ENCODE peak calls at places on chromosomes 5 and 9, in seven cellular contexts. One of them, this sample, is unnamed.

GRCh38 chr9:18707489-18708210 is 233.7 kb downstream of the ADAMTSL1 start:
- DNase-seq in stimulated activated naive CD8-positive, alpha-beta T cell treated with anti-CD3 and anti-CD28 coated beads, Interleukin-15, amount 100 ng/mL, for 72 hours: no peak
- DNase-seq in stimulated activated CD8-positive, alpha-beta memory T cell treated with anti-CD3 and anti-CD28 coated beads, Interleukin-15, amount 100 ng/mL, for 48 hours: no peak
- DNase-seq in CD8-positive, alpha-beta memory T cell: no peak
- DNase-seq in HCT116: no peak
- DNase-seq in skeletal muscle cell: no peak
- DNase-seq in HTR-8/SVneo: no peak
- DNase-seq in this sample: no peak

GRCh38 chr9:19232830-19233194 is 2.3 kb downstream of the DENND4C start:
- DNase-seq in stimulated activated naive CD8-positive, alpha-beta T cell treated with anti-CD3 and anti-CD28 coated beads, Interleukin-15, amount 100 ng/mL, for 72 hours: no peak
- DNase-seq in stimulated activated CD8-positive, alpha-beta memory T cell treated with anti-CD3 and anti-CD28 coated beads, Interleukin-15, amount 100 ng/mL, for 48 hours: no peak
- DNase-seq in CD8-positive, alpha-beta memory T cell: peak; percentile 4
- DNase-seq in HCT116: no peak
- DNase-seq in skeletal muscle cell: no peak
- DNase-seq in HTR-8/SVneo: no peak
- DNase-seq in this sample: no peak

GRCh38 chr9:116060631-116061030 is 93.0 kb upstream of the PAPPA start:
- DNase-seq in stimulated activated naive CD8-positive, alpha-beta T cell treated with anti-CD3 and anti-CD28 coated beads, Interleukin-15, amount 100 ng/mL, for 72 hours: no peak
- DNase-seq in stimulated activated CD8-positive, alpha-beta memory T cell treated with anti-CD3 and anti-CD28 coated beads, Interleukin-15, amount 100 ng/mL, for 48 hours: no peak
- DNase-seq in CD8-positive, alpha-beta memory T cell: no peak
- DNase-seq in HCT116: no peak
- DNase-seq in skeletal muscle cell: no peak
- DNase-seq in HTR-8/SVneo: no peak
- DNase-seq in this sample: no peak

GRCh38 chr5:149265559-149265958 is 6.1 kb upstream of the AFAP1L1 start:
- DNase-seq in stimulated activated naive CD8-positive, alpha-beta T cell treated with anti-CD3 and anti-CD28 coated beads, Interleukin-15, amount 100 ng/mL, for 72 hours: no peak
- DNase-seq in stimulated activated CD8-positive, alpha-beta memory T cell treated with anti-CD3 and anti-CD28 coated beads, Interleukin-15, amount 100 ng/mL, for 48 hours: no peak
- DNase-seq in CD8-positive, alpha-beta memory T cell: no peak
- DNase-seq in HCT116: no peak
- DNase-seq in skeletal muscle cell: no peak
- DNase-seq in HTR-8/SVneo: peak; percentile 25
- DNase-seq in this sample: no peak

GRCh38 chr9:128532581-128532980 is 19.8 kb upstream of the SPTAN1 start:
- DNase-seq in stimulated activated naive CD8-positive, alpha-beta T cell treated with anti-CD3 and anti-CD28 coated beads, Interleukin-15, amount 100 ng/mL, for 72 hours: no peak
- DNase-seq in stimulated activated CD8-positive, alpha-beta memory T cell treated with anti-CD3 and anti-CD28 coated beads, Interleukin-15, amount 100 ng/mL, for 48 hours: no peak
- DNase-seq in CD8-positive, alpha-beta memory T cell: no peak
- DNase-seq in HCT116: no peak
- DNase-seq in skeletal muscle cell: no peak
- DNase-seq in HTR-8/SVneo: no peak
- DNase-seq in this sample: no peak

GRCh38 chr9:8261737-8262136 is 462.2 kb upstream of the DMAC1 start:
- DNase-seq in stimulated activated naive CD8-positive, alpha-beta T cell treated with anti-CD3 and anti-CD28 coated beads, Interleukin-15, amount 100 ng/mL, for 72 hours: no peak
- DNase-seq in stimulated activated CD8-positive, alpha-beta memory T cell treated with anti-CD3 and anti-CD28 coated beads, Interleukin-15, amount 100 ng/mL, for 48 hours: no peak
- DNase-seq in CD8-positive, alpha-beta memory T cell: no peak
- DNase-seq in HCT116: no peak
- DNase-seq in skeletal muscle cell: no peak
- DNase-seq in HTR-8/SVneo: no peak
- DNase-seq in this sample: no peak

GRCh38 chr5:10227396-10227795 is 22.3 kb downstream of the ATPSCKMT start:
- DNase-seq in stimulated activated naive CD8-positive, alpha-beta T cell treated with anti-CD3 and anti-CD28 coated beads, Interleukin-15, amount 100 ng/mL, for 72 hours: no peak
- DNase-seq in stimulated activated CD8-positive, alpha-beta memory T cell treated with anti-CD3 and anti-CD28 coated beads, Interleukin-15, amount 100 ng/mL, for 48 hours: no peak
- DNase-seq in CD8-positive, alpha-beta memory T cell: no peak
- DNase-seq in HCT116: no peak
- DNase-seq in skeletal muscle cell: peak; percentile 64
- DNase-seq in HTR-8/SVneo: no peak
- DNase-seq in this sample: no peak

GRCh38 chr5:79705632-79706031 is 16.0 kb downstream of the CMYA5 start:
- DNase-seq in stimulated activated naive CD8-positive, alpha-beta T cell treated with anti-CD3 and anti-CD28 coated beads, Interleukin-15, amount 100 ng/mL, for 72 hours: no peak
- DNase-seq in stimulated activated CD8-positive, alpha-beta memory T cell treated with anti-CD3 and anti-CD28 coated beads, Interleukin-15, amount 100 ng/mL, for 48 hours: no peak
- DNase-seq in CD8-positive, alpha-beta memory T cell: no peak
- DNase-seq in HCT116: no peak
- DNase-seq in skeletal muscle cell: no peak
- DNase-seq in HTR-8/SVneo: no peak
- DNase-seq in this sample: no peak

GRCh38 chr9:36152741-36153438 is 16.3 kb upstream of the CCIN start:
- DNase-seq in stimulated activated naive CD8-positive, alpha-beta T cell treated with anti-CD3 and anti-CD28 coated beads, Interleukin-15, amount 100 ng/mL, for 72 hours: no peak
- DNase-seq in stimulated activated CD8-positive, alpha-beta memory T cell treated with anti-CD3 and anti-CD28 coated beads, Interleukin-15, amount 100 ng/mL, for 48 hours: no peak
- DNase-seq in CD8-positive, alpha-beta memory T cell: no peak
- DNase-seq in HCT116: no peak
- DNase-seq in skeletal muscle cell: no peak
- DNase-seq in HTR-8/SVneo: no peak
- DNase-seq in this sample: no peak

GRCh38 chr9:3526166-3526902 is 533 bp upstream of the RFX3 start:
- DNase-seq in stimulated activated naive CD8-positive, alpha-beta T cell treated with anti-CD3 and anti-CD28 coated beads, Interleukin-15, amount 100 ng/mL, for 72 hours: peak; percentile 91
- DNase-seq in stimulated activated CD8-positive, alpha-beta memory T cell treated with anti-CD3 and anti-CD28 coated beads, Interleukin-15, amount 100 ng/mL, for 48 hours: peak; percentile 83
- DNase-seq in CD8-positive, alpha-beta memory T cell: peak; percentile 93
- DNase-seq in HCT116: peak; percentile 59
- DNase-seq in skeletal muscle cell: peak; percentile 64
- DNase-seq in HTR-8/SVneo: peak; percentile 67
- DNase-seq in this sample: peak; percentile 45

GRCh38 chr5:84304591-84304990 is 80.1 kb downstream of the EDIL3 start:
- DNase-seq in stimulated activated naive CD8-positive, alpha-beta T cell treated with anti-CD3 and anti-CD28 coated beads, Interleukin-15, amount 100 ng/mL, for 72 hours: no peak
- DNase-seq in stimulated activated CD8-positive, alpha-beta memory T cell treated with anti-CD3 and anti-CD28 coated beads, Interleukin-15, amount 100 ng/mL, for 48 hours: no peak
- DNase-seq in CD8-positive, alpha-beta memory T cell: no peak
- DNase-seq in HCT116: no peak
- DNase-seq in skeletal muscle cell: no peak
- DNase-seq in HTR-8/SVneo: no peak
- DNase-seq in this sample: no peak

GRCh38 chr9:125750656-125751035 is 3.5 kb downstream of the PBX3 start:
- DNase-seq in stimulated activated naive CD8-positive, alpha-beta T cell treated with anti-CD3 and anti-CD28 coated beads, Interleukin-15, amount 100 ng/mL, for 72 hours: no peak
- DNase-seq in stimulated activated CD8-positive, alpha-beta memory T cell treated with anti-CD3 and anti-CD28 coated beads, Interleukin-15, amount 100 ng/mL, for 48 hours: no peak
- DNase-seq in CD8-positive, alpha-beta memory T cell: no peak
- DNase-seq in HCT116: no peak
- DNase-seq in skeletal muscle cell: no peak
- DNase-seq in HTR-8/SVneo: no peak
- DNase-seq in this sample: no peak

GRCh38 chr5:73317523-73317922 is 131.1 kb downstream of the FOXD1 start:
- DNase-seq in stimulated activated naive CD8-positive, alpha-beta T cell treated with anti-CD3 and anti-CD28 coated beads, Interleukin-15, amount 100 ng/mL, for 72 hours: no peak
- DNase-seq in stimulated activated CD8-positive, alpha-beta memory T cell treated with anti-CD3 and anti-CD28 coated beads, Interleukin-15, amount 100 ng/mL, for 48 hours: no peak
- DNase-seq in CD8-positive, alpha-beta memory T cell: no peak
- DNase-seq in HCT116: no peak
- DNase-seq in skeletal muscle cell: no peak
- DNase-seq in HTR-8/SVneo: no peak
- DNase-seq in this sample: no peak

GRCh38 chr9:128702445-128702948 is at the start of gene PKN3:
- DNase-seq in stimulated activated naive CD8-positive, alpha-beta T cell treated with anti-CD3 and anti-CD28 coated beads, Interleukin-15, amount 100 ng/mL, for 72 hours: peak; percentile 93
- DNase-seq in stimulated activated CD8-positive, alpha-beta memory T cell treated with anti-CD3 and anti-CD28 coated beads, Interleukin-15, amount 100 ng/mL, for 48 hours: peak; percentile 83
- DNase-seq in CD8-positive, alpha-beta memory T cell: peak; percentile 80
- DNase-seq in HCT116: peak; percentile 69
- DNase-seq in skeletal muscle cell: no peak
- DNase-seq in HTR-8/SVneo: peak; percentile 86
- DNase-seq in this sample: no peak

GRCh38 chr5:100838048-100838473 is 65.0 kb downstream of the ST8SIA4 start:
- DNase-seq in stimulated activated naive CD8-positive, alpha-beta T cell treated with anti-CD3 and anti-CD28 coated beads, Interleukin-15, amount 100 ng/mL, for 72 hours: no peak
- DNase-seq in stimulated activated CD8-positive, alpha-beta memory T cell treated with anti-CD3 and anti-CD28 coated beads, Interleukin-15, amount 100 ng/mL, for 48 hours: no peak
- DNase-seq in CD8-positive, alpha-beta memory T cell: no peak
- DNase-seq in HCT116: no peak
- DNase-seq in skeletal muscle cell: no peak
- DNase-seq in HTR-8/SVneo: no peak
- DNase-seq in this sample: no peak

GRCh38 chr9:69946800-69947437 is 96.7 kb upstream of the MAMDC2 start:
- DNase-seq in stimulated activated naive CD8-positive, alpha-beta T cell treated with anti-CD3 and anti-CD28 coated beads, Interleukin-15, amount 100 ng/mL, for 72 hours: no peak
- DNase-seq in stimulated activated CD8-positive, alpha-beta memory T cell treated with anti-CD3 and anti-CD28 coated beads, Interleukin-15, amount 100 ng/mL, for 48 hours: no peak
- DNase-seq in CD8-positive, alpha-beta memory T cell: no peak
- DNase-seq in HCT116: peak; percentile 80
- DNase-seq in skeletal muscle cell: peak; percentile 84
- DNase-seq in HTR-8/SVneo: peak; percentile 48
- DNase-seq in this sample: peak; percentile 66

GRCh38 chr5:157942595-157942994 is 83.7 kb upstream of the CLINT1 start:
- DNase-seq in stimulated activated naive CD8-positive, alpha-beta T cell treated with anti-CD3 and anti-CD28 coated beads, Interleukin-15, amount 100 ng/mL, for 72 hours: no peak
- DNase-seq in stimulated activated CD8-positive, alpha-beta memory T cell treated with anti-CD3 and anti-CD28 coated beads, Interleukin-15, amount 100 ng/mL, for 48 hours: no peak
- DNase-seq in CD8-positive, alpha-beta memory T cell: no peak
- DNase-seq in HCT116: no peak
- DNase-seq in skeletal muscle cell: no peak
- DNase-seq in HTR-8/SVneo: no peak
- DNase-seq in this sample: no peak

GRCh38 chr5:36724429-36725332 is 118.3 kb downstream of the SLC1A3 start:
- DNase-seq in stimulated activated naive CD8-positive, alpha-beta T cell treated with anti-CD3 and anti-CD28 coated beads, Interleukin-15, amount 100 ng/mL, for 72 hours: peak; percentile 37
- DNase-seq in stimulated activated CD8-positive, alpha-beta memory T cell treated with anti-CD3 and anti-CD28 coated beads, Interleukin-15, amount 100 ng/mL, for 48 hours: no peak
- DNase-seq in CD8-positive, alpha-beta memory T cell: peak; percentile 57
- DNase-seq in HCT116: no peak
- DNase-seq in skeletal muscle cell: no peak
- DNase-seq in HTR-8/SVneo: no peak
- DNase-seq in this sample: no peak

GRCh38 chr9:133035669-133036068 is 4.9 kb downstream of the GTF3C5 start:
- DNase-seq in stimulated activated naive CD8-positive, alpha-beta T cell treated with anti-CD3 and anti-CD28 coated beads, Interleukin-15, amount 100 ng/mL, for 72 hours: no peak
- DNase-seq in stimulated activated CD8-positive, alpha-beta memory T cell treated with anti-CD3 and anti-CD28 coated beads, Interleukin-15, amount 100 ng/mL, for 48 hours: no peak
- DNase-seq in CD8-positive, alpha-beta memory T cell: no peak
- DNase-seq in HCT116: no peak
- DNase-seq in skeletal muscle cell: no peak
- DNase-seq in HTR-8/SVneo: no peak
- DNase-seq in this sample: no peak

GRCh38 chr5:178434851-178435250 is 155.3 kb downstream of the COL23A1 start:
- DNase-seq in stimulated activated naive CD8-positive, alpha-beta T cell treated with anti-CD3 and anti-CD28 coated beads, Interleukin-15, amount 100 ng/mL, for 72 hours: no peak
- DNase-seq in stimulated activated CD8-positive, alpha-beta memory T cell treated with anti-CD3 and anti-CD28 coated beads, Interleukin-15, amount 100 ng/mL, for 48 hours: no peak
- DNase-seq in CD8-positive, alpha-beta memory T cell: no peak
- DNase-seq in HCT116: no peak
- DNase-seq in skeletal muscle cell: no peak
- DNase-seq in HTR-8/SVneo: no peak
- DNase-seq in this sample: no peak

GRCh38 chr9:31715250-31715649 is 669.2 kb upstream of the ACO1 start:
- DNase-seq in stimulated activated naive CD8-positive, alpha-beta T cell treated with anti-CD3 and anti-CD28 coated beads, Interleukin-15, amount 100 ng/mL, for 72 hours: no peak
- DNase-seq in stimulated activated CD8-positive, alpha-beta memory T cell treated with anti-CD3 and anti-CD28 coated beads, Interleukin-15, amount 100 ng/mL, for 48 hours: no peak
- DNase-seq in CD8-positive, alpha-beta memory T cell: no peak
- DNase-seq in HCT116: no peak
- DNase-seq in skeletal muscle cell: peak; percentile 18
- DNase-seq in HTR-8/SVneo: no peak
- DNase-seq in this sample: no peak

GRCh38 chr5:107968465-107968864 is 297.7 kb upstream of the EFNA5 start:
- DNase-seq in stimulated activated naive CD8-positive, alpha-beta T cell treated with anti-CD3 and anti-CD28 coated beads, Interleukin-15, amount 100 ng/mL, for 72 hours: no peak
- DNase-seq in stimulated activated CD8-positive, alpha-beta memory T cell treated with anti-CD3 and anti-CD28 coated beads, Interleukin-15, amount 100 ng/mL, for 48 hours: no peak
- DNase-seq in CD8-positive, alpha-beta memory T cell: no peak
- DNase-seq in HCT116: no peak
- DNase-seq in skeletal muscle cell: no peak
- DNase-seq in HTR-8/SVneo: no peak
- DNase-seq in this sample: peak; percentile 8

GRCh38 chr9:37121881-37122280 is 1.5 kb downstream of the ZCCHC7 start:
- DNase-seq in stimulated activated naive CD8-positive, alpha-beta T cell treated with anti-CD3 and anti-CD28 coated beads, Interleukin-15, amount 100 ng/mL, for 72 hours: no peak
- DNase-seq in stimulated activated CD8-positive, alpha-beta memory T cell treated with anti-CD3 and anti-CD28 coated beads, Interleukin-15, amount 100 ng/mL, for 48 hours: no peak
- DNase-seq in CD8-positive, alpha-beta memory T cell: no peak
- DNase-seq in HCT116: no peak
- DNase-seq in skeletal muscle cell: no peak
- DNase-seq in HTR-8/SVneo: no peak
- DNase-seq in this sample: no peak

GRCh38 chr5:133769842-133770241 is 157.5 kb upstream of the FSTL4 start:
- DNase-seq in stimulated activated naive CD8-positive, alpha-beta T cell treated with anti-CD3 and anti-CD28 coated beads, Interleukin-15, amount 100 ng/mL, for 72 hours: no peak
- DNase-seq in stimulated activated CD8-positive, alpha-beta memory T cell treated with anti-CD3 and anti-CD28 coated beads, Interleukin-15, amount 100 ng/mL, for 48 hours: no peak
- DNase-seq in CD8-positive, alpha-beta memory T cell: no peak
- DNase-seq in HCT116: no peak
- DNase-seq in skeletal muscle cell: no peak
- DNase-seq in HTR-8/SVneo: no peak
- DNase-seq in this sample: no peak

GRCh38 chr5:31537856-31538255 is 5.8 kb downstream of the C5orf22 start:
- DNase-seq in stimulated activated naive CD8-positive, alpha-beta T cell treated with anti-CD3 and anti-CD28 coated beads, Interleukin-15, amount 100 ng/mL, for 72 hours: no peak
- DNase-seq in stimulated activated CD8-positive, alpha-beta memory T cell treated with anti-CD3 and anti-CD28 coated beads, Interleukin-15, amount 100 ng/mL, for 48 hours: no peak
- DNase-seq in CD8-positive, alpha-beta memory T cell: no peak
- DNase-seq in HCT116: no peak
- DNase-seq in skeletal muscle cell: no peak
- DNase-seq in HTR-8/SVneo: no peak
- DNase-seq in this sample: no peak

GRCh38 chr9:112489039-112489546 is 2.5 kb downstream of the KIAA1958 start:
- DNase-seq in stimulated activated naive CD8-positive, alpha-beta T cell treated with anti-CD3 and anti-CD28 coated beads, Interleukin-15, amount 100 ng/mL, for 72 hours: no peak
- DNase-seq in stimulated activated CD8-positive, alpha-beta memory T cell treated with anti-CD3 and anti-CD28 coated beads, Interleukin-15, amount 100 ng/mL, for 48 hours: no peak
- DNase-seq in CD8-positive, alpha-beta memory T cell: no peak
- DNase-seq in HCT116: no peak
- DNase-seq in skeletal muscle cell: no peak
- DNase-seq in HTR-8/SVneo: no peak
- DNase-seq in this sample: no peak

GRCh38 chr5:36669015-36669651 is 62.7 kb downstream of the SLC1A3 start:
- DNase-seq in stimulated activated naive CD8-positive, alpha-beta T cell treated with anti-CD3 and anti-CD28 coated beads, Interleukin-15, amount 100 ng/mL, for 72 hours: no peak
- DNase-seq in stimulated activated CD8-positive, alpha-beta memory T cell treated with anti-CD3 and anti-CD28 coated beads, Interleukin-15, amount 100 ng/mL, for 48 hours: no peak
- DNase-seq in CD8-positive, alpha-beta memory T cell: no peak
- DNase-seq in HCT116: no peak
- DNase-seq in skeletal muscle cell: no peak
- DNase-seq in HTR-8/SVneo: no peak
- DNase-seq in this sample: no peak

GRCh38 chr5:55582256-55582655 is 47.5 kb upstream of the PLPP1 start:
- DNase-seq in stimulated activated naive CD8-positive, alpha-beta T cell treated with anti-CD3 and anti-CD28 coated beads, Interleukin-15, amount 100 ng/mL, for 72 hours: no peak
- DNase-seq in stimulated activated CD8-positive, alpha-beta memory T cell treated with anti-CD3 and anti-CD28 coated beads, Interleukin-15, amount 100 ng/mL, for 48 hours: no peak
- DNase-seq in CD8-positive, alpha-beta memory T cell: peak; percentile 18
- DNase-seq in HCT116: no peak
- DNase-seq in skeletal muscle cell: no peak
- DNase-seq in HTR-8/SVneo: no peak
- DNase-seq in this sample: no peak

GRCh38 chr5:23484094-23484493 is 23.3 kb upstream of the PRDM9 start:
- DNase-seq in stimulated activated naive CD8-positive, alpha-beta T cell treated with anti-CD3 and anti-CD28 coated beads, Interleukin-15, amount 100 ng/mL, for 72 hours: no peak
- DNase-seq in stimulated activated CD8-positive, alpha-beta memory T cell treated with anti-CD3 and anti-CD28 coated beads, Interleukin-15, amount 100 ng/mL, for 48 hours: no peak
- DNase-seq in CD8-positive, alpha-beta memory T cell: no peak
- DNase-seq in HCT116: no peak
- DNase-seq in skeletal muscle cell: no peak
- DNase-seq in HTR-8/SVneo: no peak
- DNase-seq in this sample: no peak

GRCh38 chr5:42953061-42953460 is 87.1 kb downstream of the ANXA2R start:
- DNase-seq in stimulated activated naive CD8-positive, alpha-beta T cell treated with anti-CD3 and anti-CD28 coated beads, Interleukin-15, amount 100 ng/mL, for 72 hours: no peak
- DNase-seq in stimulated activated CD8-positive, alpha-beta memory T cell treated with anti-CD3 and anti-CD28 coated beads, Interleukin-15, amount 100 ng/mL, for 48 hours: no peak
- DNase-seq in CD8-positive, alpha-beta memory T cell: no peak
- DNase-seq in HCT116: no peak
- DNase-seq in skeletal muscle cell: no peak
- DNase-seq in HTR-8/SVneo: no peak
- DNase-seq in this sample: no peak

GRCh38 chr5:122629278-122629677 is 145.6 kb upstream of the SNX2 start:
- DNase-seq in stimulated activated naive CD8-positive, alpha-beta T cell treated with anti-CD3 and anti-CD28 coated beads, Interleukin-15, amount 100 ng/mL, for 72 hours: no peak
- DNase-seq in stimulated activated CD8-positive, alpha-beta memory T cell treated with anti-CD3 and anti-CD28 coated beads, Interleukin-15, amount 100 ng/mL, for 48 hours: no peak
- DNase-seq in CD8-positive, alpha-beta memory T cell: no peak
- DNase-seq in HCT116: no peak
- DNase-seq in skeletal muscle cell: no peak
- DNase-seq in HTR-8/SVneo: no peak
- DNase-seq in this sample: no peak

GRCh38 chr5:107389130-107389553 is 281.6 kb downstream of the EFNA5 start:
- DNase-seq in stimulated activated naive CD8-positive, alpha-beta T cell treated with anti-CD3 and anti-CD28 coated beads, Interleukin-15, amount 100 ng/mL, for 72 hours: no peak
- DNase-seq in stimulated activated CD8-positive, alpha-beta memory T cell treated with anti-CD3 and anti-CD28 coated beads, Interleukin-15, amount 100 ng/mL, for 48 hours: no peak
- DNase-seq in CD8-positive, alpha-beta memory T cell: no peak
- DNase-seq in HCT116: no peak
- DNase-seq in skeletal muscle cell: no peak
- DNase-seq in HTR-8/SVneo: peak; percentile 20
- DNase-seq in this sample: peak; percentile 60

GRCh38 chr5:132754947-132755346 is 7.7 kb downstream of the CCNI2 start:
- DNase-seq in stimulated activated naive CD8-positive, alpha-beta T cell treated with anti-CD3 and anti-CD28 coated beads, Interleukin-15, amount 100 ng/mL, for 72 hours: no peak
- DNase-seq in stimulated activated CD8-positive, alpha-beta memory T cell treated with anti-CD3 and anti-CD28 coated beads, Interleukin-15, amount 100 ng/mL, for 48 hours: no peak
- DNase-seq in CD8-positive, alpha-beta memory T cell: no peak
- DNase-seq in HCT116: no peak
- DNase-seq in skeletal muscle cell: no peak
- DNase-seq in HTR-8/SVneo: no peak
- DNase-seq in this sample: no peak

GRCh38 chr5:157166164-157166493 is at the start of gene GARIN3:
- DNase-seq in stimulated activated naive CD8-positive, alpha-beta T cell treated with anti-CD3 and anti-CD28 coated beads, Interleukin-15, amount 100 ng/mL, for 72 hours: no peak
- DNase-seq in stimulated activated CD8-positive, alpha-beta memory T cell treated with anti-CD3 and anti-CD28 coated beads, Interleukin-15, amount 100 ng/mL, for 48 hours: no peak
- DNase-seq in CD8-positive, alpha-beta memory T cell: no peak
- DNase-seq in HCT116: no peak
- DNase-seq in skeletal muscle cell: no peak
- DNase-seq in HTR-8/SVneo: no peak
- DNase-seq in this sample: no peak

GRCh38 chr5:26295541-26295940 is 742.8 kb downstream of the CDH9 start:
- DNase-seq in stimulated activated naive CD8-positive, alpha-beta T cell treated with anti-CD3 and anti-CD28 coated beads, Interleukin-15, amount 100 ng/mL, for 72 hours: no peak
- DNase-seq in stimulated activated CD8-positive, alpha-beta memory T cell treated with anti-CD3 and anti-CD28 coated beads, Interleukin-15, amount 100 ng/mL, for 48 hours: no peak
- DNase-seq in CD8-positive, alpha-beta memory T cell: no peak
- DNase-seq in HCT116: no peak
- DNase-seq in skeletal muscle cell: no peak
- DNase-seq in HTR-8/SVneo: no peak
- DNase-seq in this sample: no peak

GRCh38 chr9:127187231-127187956 is 65.0 kb upstream of the ANGPTL2 start:
- DNase-seq in stimulated activated naive CD8-positive, alpha-beta T cell treated with anti-CD3 and anti-CD28 coated beads, Interleukin-15, amount 100 ng/mL, for 72 hours: no peak
- DNase-seq in stimulated activated CD8-positive, alpha-beta memory T cell treated with anti-CD3 and anti-CD28 coated beads, Interleukin-15, amount 100 ng/mL, for 48 hours: no peak
- DNase-seq in CD8-positive, alpha-beta memory T cell: no peak
- DNase-seq in HCT116: peak; percentile 48
- DNase-seq in skeletal muscle cell: peak; percentile 95
- DNase-seq in HTR-8/SVneo: peak; percentile 76
- DNase-seq in this sample: peak; percentile 98

GRCh38 chr9:93670208-93671029 is 94.0 kb downstream of the PHF2 start:
- DNase-seq in stimulated activated naive CD8-positive, alpha-beta T cell treated with anti-CD3 and anti-CD28 coated beads, Interleukin-15, amount 100 ng/mL, for 72 hours: no peak
- DNase-seq in stimulated activated CD8-positive, alpha-beta memory T cell treated with anti-CD3 and anti-CD28 coated beads, Interleukin-15, amount 100 ng/mL, for 48 hours: no peak
- DNase-seq in CD8-positive, alpha-beta memory T cell: no peak
- DNase-seq in HCT116: no peak
- DNase-seq in skeletal muscle cell: peak; percentile 3
- DNase-seq in HTR-8/SVneo: no peak
- DNase-seq in this sample: no peak

GRCh38 chr5:73673161-73673591 is 47.2 kb downstream of the ARHGEF28 start:
- DNase-seq in stimulated activated naive CD8-positive, alpha-beta T cell treated with anti-CD3 and anti-CD28 coated beads, Interleukin-15, amount 100 ng/mL, for 72 hours: no peak
- DNase-seq in stimulated activated CD8-positive, alpha-beta memory T cell treated with anti-CD3 and anti-CD28 coated beads, Interleukin-15, amount 100 ng/mL, for 48 hours: no peak
- DNase-seq in CD8-positive, alpha-beta memory T cell: no peak
- DNase-seq in HCT116: no peak
- DNase-seq in skeletal muscle cell: peak; percentile 68
- DNase-seq in HTR-8/SVneo: peak; percentile 40
- DNase-seq in this sample: peak; percentile 67

This sample was measured in GM04503.